ENCODE peak calls at places on chromosome 14, in eight cellular contexts. C is choroid plexus epithelial cell; S is activated CD4-positive, alpha-beta T cell treated with anti-CD3 and anti-CD28 coated beads, Interleukin-2, amount 10 ng/mL, durations not matched to agents 7 days and 5 days; O is A172; H is LHCN-M2; P is sigmoid colon; N is activated CD8-positive, alpha-beta T cell treated with anti-CD3 and anti-CD28 coated beads for 36 hours; G is lower leg skin. Y is an unnamed sample.

GRCh38 chr14:66069830-66070541 is 416.2 kb upstream of the CCDC196 start:
- DNase-seq in P (no peak), N (no peak), C (no peak), G (no peak), O (peak), H (no peak), S (no peak), Y (no peak)

GRCh38 chr14:77738559-77739250 is 22.3 kb downstream of the SNW1 start:
- DNase-seq in S (no peak), C (peak), N (peak), O (peak), H (peak), P (no peak), G (no peak), Y (no peak)

GRCh38 chr14:22977684-22978486 is 4.5 kb downstream of the AJUBA start:
- DNase-seq in G (peak), C (peak), N (no peak), S (no peak), P (peak), O (peak), H (peak), Y (no peak)

GRCh38 chr14:33714527-33715222 is 236.2 kb downstream of the EGLN3 start:
- DNase-seq in H (no peak), P (no peak), C (no peak), N (no peak), O (peak), S (no peak), G (no peak), Y (no peak)

GRCh38 chr14:92625213-92625612 is 111.6 kb downstream of the RIN3 start:
- DNase-seq in G (no peak), P (no peak), N (no peak), S (no peak), C (peak), O (peak), H (peak), Y (no peak)

GRCh38 chr14:45426685-45427282 is 173.8 kb upstream of the MIS18BP1 start:
- DNase-seq in G (no peak), N (no peak), H (peak), O (peak), P (no peak), S (peak), C (peak), Y (no peak)

GRCh38 chr14:34018564-34019244 is 67.8 kb upstream of the EGLN3 start:
- DNase-seq in P (peak), O (no peak), S (peak), G (no peak), C (peak), H (peak), N (peak), Y (no peak)

GRCh38 chr14:58884442-58884841 is 246.7 kb downstream of the DACT1 start:
- DNase-seq in H (no peak), N (no peak), P (no peak), S (no peak), G (no peak), O (no peak), C (no peak), Y (no peak)

GRCh38 chr14:34103176-34103575 is 152.3 kb upstream of the EGLN3 start:
- DNase-seq in P (no peak), O (peak), G (no peak), H (no peak), S (no peak), C (no peak), N (no peak), Y (no peak)

GRCh38 chr14:105616802-105617192 is 90.4 kb downstream of the TMEM121 start:
- DNase-seq in N (no peak), P (no peak), C (no peak), H (no peak), G (no peak), S (no peak), O (no peak), Y (no peak)

GRCh38 chr14:26370118-26370517 is 227.7 kb downstream of the NOVA1 start:
- DNase-seq in N (no peak), H (no peak), G (no peak), C (peak), O (no peak), P (no peak), S (no peak), Y (no peak)

GRCh38 chr14:81551471-81551870 is 17.8 kb upstream of the SEL1L start:
- DNase-seq in S (no peak), C (no peak), O (no peak), H (no peak), N (no peak), P (no peak), G (no peak), Y (no peak)

GRCh38 chr14:95361373-95362179 is 41.9 kb upstream of the CLMN start:
- DNase-seq in P (no peak), H (peak), S (peak), N (peak), C (peak), G (peak), O (no peak), Y (peak)

GRCh38 chr14:59321184-59321952 is 132.9 kb downstream of the DAAM1 start:
- DNase-seq in H (peak), N (no peak), O (peak), C (peak), S (no peak), P (no peak), G (no peak), Y (no peak)

GRCh38 chr14:63662776-63663175 is 21.1 kb upstream of the WDR89 start:
- DNase-seq in O (no peak), S (no peak), N (no peak), H (no peak), C (no peak), G (no peak), P (no peak), Y (no peak)

GRCh38 chr14:96508900-96509299 is 6.7 kb downstream of the PAPOLA start:
- DNase-seq in G (no peak), S (no peak), N (no peak), P (no peak), H (peak), C (peak), O (no peak), Y (no peak)

GRCh38 chr14:91372680-91373495 is 44.7 kb downstream of the CCDC88C start:
- DNase-seq in O (no peak), N (peak), C (no peak), H (no peak), P (no peak), G (no peak), S (peak), Y (peak)

GRCh38 chr14:51473808-51474207 is 177.9 kb upstream of the FRMD6 start:
- DNase-seq in G (no peak), P (no peak), S (no peak), H (no peak), N (no peak), O (no peak), C (peak), Y (no peak)

GRCh38 chr14:92600318-92601053 is 86.9 kb downstream of the RIN3 start:
- DNase-seq in H (peak), C (peak), G (no peak), S (no peak), O (peak), P (no peak), N (no peak), Y (no peak)

GRCh38 chr14:25042362-25043299 is 7.3 kb downstream of the STXBP6 start:
- DNase-seq in S (no peak), O (peak), C (peak), H (peak), G (no peak), P (no peak), N (no peak), Y (no peak)